ENCODE peak calls at places on chromosomes 1 and 21, in eight cellular contexts. A is T-cell; D is left cardiac atrium; U is iPS DF 19.7; K is iPS-NIHi11; N is stimulated activated naive CD8-positive, alpha-beta T cell treated with anti-CD3 and anti-CD28 coated beads, Interleukin-15, Interleukin-2, amounts not matched to agents 100 U/mL and 50 U/mL, for 24 hours; M is CD4-positive, alpha-beta memory T cell; O is stimulated activated CD8-positive, alpha-beta memory T cell treated with anti-CD3 and anti-CD28 coated beads, Interleukin-15, amount 100 ng/mL, for 4 hours. W is an unnamed sample.

GRCh38 chr1:160064746-160065145 is 5.2 kb downstream of the KCNJ10 start:
- DNase-seq in A (no peak), D (no peak), U (no peak), K (no peak), N (no peak), M (no peak), O (no peak), W (no peak)

GRCh38 chr1:20149601-20150325 is 10.6 kb downstream of the PLA2G2F start:
- DNase-seq in A (no peak), D (no peak), U (no peak), K (no peak), N (no peak), M (no peak), O (no peak), W (no peak)

GRCh38 chr1:155127672-155128468 is at the start of gene EFNA1:
- DNase-seq in A (peak), D (peak), U (no peak), K (peak), N (peak), M (no peak), O (no peak), W (no peak)

GRCh38 chr1:188762344-188762743 is 1715.3 kb downstream of the BRINP3 start:
- DNase-seq in A (no peak), D (no peak), U (no peak), K (no peak), N (no peak), M (no peak), O (no peak), W (no peak)

GRCh38 chr21:29145354-29145782 is 14.9 kb downstream of the MAP3K7CL start:
- DNase-seq in A (no peak), D (peak), U (no peak), K (no peak), N (no peak), M (no peak), O (no peak), W (no peak)

GRCh38 chr1:147892731-147893214 is 9.8 kb upstream of the GJA8 start:
- DNase-seq in A (peak), D (no peak), U (no peak), K (peak), N (peak), M (peak), O (no peak), W (no peak)

GRCh38 chr1:101257500-101258325 is 20.9 kb downstream of the S1PR1 start:
- DNase-seq in A (peak), D (peak), U (no peak), K (no peak), N (no peak), M (peak), O (no peak), W (no peak)

GRCh38 chr1:211833174-211833820 is 2.7 kb upstream of the LPGAT1 start:
- DNase-seq in A (peak), D (no peak), U (no peak), K (no peak), N (peak), M (peak), O (no peak), W (no peak)

GRCh38 chr1:8752411-8752810 is 65.0 kb downstream of the RERE start:
- DNase-seq in A (no peak), D (no peak), U (no peak), K (no peak), N (no peak), M (no peak), O (no peak), W (no peak)

GRCh38 chr1:53145942-53146708 is 3.7 kb upstream of the SLC1A7 start:
- DNase-seq in A (no peak), D (peak), U (no peak), K (no peak), N (no peak), M (no peak), O (no peak), W (no peak)

GRCh38 chr1:228407118-228408040 is 744 bp upstream of the TRIM11 start:
- DNase-seq in A (no peak), D (no peak), U (no peak), K (no peak), N (no peak), M (no peak), O (no peak), W (no peak)

GRCh38 chr1:77511440-77511840 is 171.0 kb downstream of the ZZZ3 start:
- DNase-seq in A (no peak), D (no peak), U (no peak), K (no peak), N (no peak), M (no peak), O (no peak), W (no peak)

GRCh38 chr1:50266509-50266908 is 156.7 kb downstream of the DMRTA2 start:
- DNase-seq in A (no peak), D (no peak), U (no peak), K (no peak), N (no peak), M (no peak), O (no peak), W (no peak)

GRCh38 chr1:15741183-15741850 is 982 bp upstream of the TMEM82 start:
- DNase-seq in A (peak), D (peak), U (peak), K (peak), N (peak), M (peak), O (peak), W (peak)

GRCh38 chr1:22228505-22228911 is 85.6 kb upstream of the WNT4 start:
- DNase-seq in A (no peak), D (no peak), U (no peak), K (no peak), N (no peak), M (no peak), O (no peak), W (no peak)

GRCh38 chr1:31324093-31324492 is 27.3 kb downstream of the ZCCHC17 start:
- DNase-seq in A (no peak), D (no peak), U (no peak), K (no peak), N (no peak), M (no peak), O (no peak), W (no peak)

GRCh38 chr1:109777436-109777835 is 13.7 kb upstream of the EPS8L3 start:
- DNase-seq in A (no peak), D (peak), U (no peak), K (no peak), N (no peak), M (no peak), O (no peak), W (no peak)

GRCh38 chr1:84836145-84836544 is 56.9 kb downstream of the LPAR3 start:
- DNase-seq in A (no peak), D (no peak), U (no peak), K (no peak), N (no peak), M (no peak), O (no peak), W (no peak)

GRCh38 chr1:91569411-91570104 is 68.9 kb downstream of the CDC7 start:
- DNase-seq in A (no peak), D (peak), U (no peak), K (no peak), N (no peak), M (peak), O (no peak), W (no peak)